ENCODE peak calls at places on chromosomes 12 and 14, in eight cellular contexts. Z, W, E, C, V, J, A and K are unnamed samples.

GRCh38 chr12:52380271-52380694 is 5.2 kb downstream of the KRT84 start:
- DNase-seq in Z (no peak), W (no peak), E (peak), C (peak), V (no peak), J (peak), A (no peak), K (peak)

GRCh38 chr12:123089631-123090353 is 61.1 kb downstream of the PITPNM2 start:
- DNase-seq in Z (no peak), W (peak), E (no peak), C (no peak), V (no peak), J (no peak), A (peak), K (no peak)

GRCh38 chr14:59483360-59483759 is 848 bp downstream of the L3HYPDH start:
- DNase-seq in Z (no peak), W (no peak), E (no peak), C (no peak), V (no peak), J (no peak), A (no peak), K (no peak)

GRCh38 chr14:103003351-103003615 is 54.1 kb downstream of the CDC42BPB start:
- DNase-seq in Z (no peak), W (no peak), E (no peak), C (no peak), V (no peak), J (no peak), A (no peak), K (no peak)

GRCh38 chr12:89349814-89350213 is 2.5 kb downstream of the DUSP6 start:
- DNase-seq in Z (no peak), W (no peak), E (peak), C (peak), V (no peak), J (peak), A (peak), K (no peak)

GRCh38 chr14:64973026-64973442 is 898 bp upstream of the RAB15 start:
- DNase-seq in Z (no peak), W (no peak), E (no peak), C (no peak), V (no peak), J (no peak), A (no peak), K (no peak)

GRCh38 chr12:27229367-27229766 is 14.7 kb upstream of the STK38L start:
- DNase-seq in Z (no peak), W (no peak), E (no peak), C (no peak), V (no peak), J (no peak), A (no peak), K (no peak)

GRCh38 chr12:131912526-131913274 is 16.4 kb upstream of the PUS1 start:
- DNase-seq in Z (no peak), W (peak), E (no peak), C (peak), V (no peak), J (peak), A (no peak), K (peak)

GRCh38 chr12:131828671-131829350 is 618 bp downstream of the MMP17 start:
- DNase-seq in Z (no peak), W (no peak), E (no peak), C (no peak), V (no peak), J (no peak), A (no peak), K (no peak)

GRCh38 chr12:105257321-105257728 is 21.4 kb upstream of the APPL2 start:
- DNase-seq in Z (no peak), W (peak), E (no peak), C (no peak), V (no peak), J (no peak), A (no peak), K (no peak)

GRCh38 chr12:26198742-26199141 is 3.4 kb downstream of the SSPN start:
- DNase-seq in Z (no peak), W (peak), E (no peak), C (no peak), V (no peak), J (no peak), A (no peak), K (no peak)